ENCODE peak calls at places on chromosome 2, in six cellular contexts. One of them, this sample, is unnamed.
A peak's percentile ranks its signal among the peaks of the same experiment; 100 is the strongest.

GRCh38 chr2:47230418-47230817 is 75.3 kb upstream of the STPG4 start:
- DNase-seq in NCI-H1092 treated with DMSO at 0.1 percent for 48 hours: no peak
- DNase-seq in stimulated activated CD4-positive, alpha-beta T cell treated with anti-CD3 and anti-CD28 coated beads, Interleukin-1b, Interleukin-23, amount 100 ng/mL, for 24 hours: no peak
- DNase-seq in NCI-H187: no peak
- DNase-seq in MCF 10A: no peak
- DNase-seq in left ventricle myocardium superior: peak; percentile 68
- DNase-seq in this sample: no peak

GRCh38 chr2:54497738-54498680 is 41.9 kb downstream of the SPTBN1 start:
- DNase-seq in left ventricle myocardium superior: peak; percentile 35
- DNase-seq in stimulated activated CD4-positive, alpha-beta T cell treated with anti-CD3 and anti-CD28 coated beads, Interleukin-1b, Interleukin-23, amount 100 ng/mL, for 24 hours: no peak
- DNase-seq in NCI-H1092 treated with DMSO at 0.1 percent for 48 hours: no peak
- DNase-seq in MCF 10A: no peak
- DNase-seq in NCI-H187: no peak
- DNase-seq in this sample: no peak

GRCh38 chr2:54773838-54774237 is 50.4 kb downstream of the EML6 start:
- DNase-seq in MCF 10A: no peak
- DNase-seq in NCI-H187: no peak
- DNase-seq in stimulated activated CD4-positive, alpha-beta T cell treated with anti-CD3 and anti-CD28 coated beads, Interleukin-1b, Interleukin-23, amount 100 ng/mL, for 24 hours: no peak
- DNase-seq in left ventricle myocardium superior: no peak
- DNase-seq in NCI-H1092 treated with DMSO at 0.1 percent for 48 hours: no peak
- DNase-seq in this sample: no peak

GRCh38 chr2:108571262-108571661 is 37.0 kb downstream of the LIMS1 start:
- DNase-seq in NCI-H187: no peak
- DNase-seq in MCF 10A: peak; percentile 52
- DNase-seq in left ventricle myocardium superior: no peak
- DNase-seq in stimulated activated CD4-positive, alpha-beta T cell treated with anti-CD3 and anti-CD28 coated beads, Interleukin-1b, Interleukin-23, amount 100 ng/mL, for 24 hours: no peak
- DNase-seq in NCI-H1092 treated with DMSO at 0.1 percent for 48 hours: no peak
- DNase-seq in this sample: no peak

GRCh38 chr2:50514881-50515280 is 517.1 kb downstream of the NRXN1 start:
- DNase-seq in NCI-H1092 treated with DMSO at 0.1 percent for 48 hours: no peak
- DNase-seq in NCI-H187: peak; percentile 24
- DNase-seq in MCF 10A: peak; percentile 15
- DNase-seq in stimulated activated CD4-positive, alpha-beta T cell treated with anti-CD3 and anti-CD28 coated beads, Interleukin-1b, Interleukin-23, amount 100 ng/mL, for 24 hours: no peak
- DNase-seq in left ventricle myocardium superior: no peak
- DNase-seq in this sample: no peak

GRCh38 chr2:102410952-102411351 is 12.0 kb upstream of the IL18RAP start:
- DNase-seq in left ventricle myocardium superior: no peak
- DNase-seq in MCF 10A: no peak
- DNase-seq in NCI-H1092 treated with DMSO at 0.1 percent for 48 hours: no peak
- DNase-seq in stimulated activated CD4-positive, alpha-beta T cell treated with anti-CD3 and anti-CD28 coated beads, Interleukin-1b, Interleukin-23, amount 100 ng/mL, for 24 hours: no peak
- DNase-seq in NCI-H187: no peak
- DNase-seq in this sample: no peak

GRCh38 chr2:138447889-138448570 is 53.5 kb upstream of the SPOPL start:
- DNase-seq in NCI-H1092 treated with DMSO at 0.1 percent for 48 hours: no peak
- DNase-seq in NCI-H187: no peak
- DNase-seq in left ventricle myocardium superior: no peak
- DNase-seq in stimulated activated CD4-positive, alpha-beta T cell treated with anti-CD3 and anti-CD28 coated beads, Interleukin-1b, Interleukin-23, amount 100 ng/mL, for 24 hours: no peak
- DNase-seq in MCF 10A: no peak
- DNase-seq in this sample: no peak

GRCh38 chr2:238225911-238226697 is 13.7 kb downstream of the HES6 start:
- DNase-seq in NCI-H1092 treated with DMSO at 0.1 percent for 48 hours: no peak
- DNase-seq in left ventricle myocardium superior: peak; percentile 60
- DNase-seq in NCI-H187: no peak
- DNase-seq in MCF 10A: no peak
- DNase-seq in stimulated activated CD4-positive, alpha-beta T cell treated with anti-CD3 and anti-CD28 coated beads, Interleukin-1b, Interleukin-23, amount 100 ng/mL, for 24 hours: no peak
- DNase-seq in this sample: no peak

GRCh38 chr2:100976634-100977391 is 25.3 kb upstream of the RPL31 start:
- DNase-seq in NCI-H1092 treated with DMSO at 0.1 percent for 48 hours: no peak
- DNase-seq in stimulated activated CD4-positive, alpha-beta T cell treated with anti-CD3 and anti-CD28 coated beads, Interleukin-1b, Interleukin-23, amount 100 ng/mL, for 24 hours: no peak
- DNase-seq in MCF 10A: no peak
- DNase-seq in NCI-H187: no peak
- DNase-seq in left ventricle myocardium superior: no peak
- DNase-seq in this sample: peak; percentile 25

GRCh38 chr2:183474912-183475695 is 350.9 kb downstream of the NUP35 start:
- DNase-seq in left ventricle myocardium superior: no peak
- DNase-seq in stimulated activated CD4-positive, alpha-beta T cell treated with anti-CD3 and anti-CD28 coated beads, Interleukin-1b, Interleukin-23, amount 100 ng/mL, for 24 hours: no peak
- DNase-seq in NCI-H187: no peak
- DNase-seq in MCF 10A: no peak
- DNase-seq in NCI-H1092 treated with DMSO at 0.1 percent for 48 hours: no peak
- DNase-seq in this sample: no peak

GRCh38 chr2:213001285-213001910 is 150.0 kb downstream of the IKZF2 start:
- DNase-seq in MCF 10A: peak; percentile 5
- DNase-seq in left ventricle myocardium superior: no peak
- DNase-seq in stimulated activated CD4-positive, alpha-beta T cell treated with anti-CD3 and anti-CD28 coated beads, Interleukin-1b, Interleukin-23, amount 100 ng/mL, for 24 hours: no peak
- DNase-seq in NCI-H1092 treated with DMSO at 0.1 percent for 48 hours: no peak
- DNase-seq in NCI-H187: no peak
- DNase-seq in this sample: no peak

GRCh38 chr2:240412975-240413812 is 22.3 kb upstream of the GPC1 start:
- DNase-seq in MCF 10A: no peak
- DNase-seq in NCI-H187: no peak
- DNase-seq in stimulated activated CD4-positive, alpha-beta T cell treated with anti-CD3 and anti-CD28 coated beads, Interleukin-1b, Interleukin-23, amount 100 ng/mL, for 24 hours: no peak
- DNase-seq in left ventricle myocardium superior: peak; percentile 23
- DNase-seq in NCI-H1092 treated with DMSO at 0.1 percent for 48 hours: no peak
- DNase-seq in this sample: no peak

GRCh38 chr2:187774551-187775071 is 220.4 kb upstream of the TFPI start:
- DNase-seq in MCF 10A: peak; percentile 2
- DNase-seq in left ventricle myocardium superior: no peak
- DNase-seq in stimulated activated CD4-positive, alpha-beta T cell treated with anti-CD3 and anti-CD28 coated beads, Interleukin-1b, Interleukin-23, amount 100 ng/mL, for 24 hours: no peak
- DNase-seq in NCI-H1092 treated with DMSO at 0.1 percent for 48 hours: no peak
- DNase-seq in NCI-H187: no peak
- DNase-seq in this sample: no peak

GRCh38 chr2:202105025-202105424 is 32.0 kb downstream of the KIAA2012 start:
- DNase-seq in left ventricle myocardium superior: no peak
- DNase-seq in NCI-H1092 treated with DMSO at 0.1 percent for 48 hours: no peak
- DNase-seq in MCF 10A: no peak
- DNase-seq in NCI-H187: no peak
- DNase-seq in stimulated activated CD4-positive, alpha-beta T cell treated with anti-CD3 and anti-CD28 coated beads, Interleukin-1b, Interleukin-23, amount 100 ng/mL, for 24 hours: no peak
- DNase-seq in this sample: no peak

GRCh38 chr2:41326801-41327200 is 721.0 kb upstream of the PKDCC start:
- DNase-seq in left ventricle myocardium superior: no peak
- DNase-seq in stimulated activated CD4-positive, alpha-beta T cell treated with anti-CD3 and anti-CD28 coated beads, Interleukin-1b, Interleukin-23, amount 100 ng/mL, for 24 hours: no peak
- DNase-seq in NCI-H1092 treated with DMSO at 0.1 percent for 48 hours: no peak
- DNase-seq in MCF 10A: no peak
- DNase-seq in NCI-H187: no peak
- DNase-seq in this sample: no peak

GRCh38 chr2:143844986-143845385 is 674.9 kb downstream of the ZEB2 start:
- DNase-seq in stimulated activated CD4-positive, alpha-beta T cell treated with anti-CD3 and anti-CD28 coated beads, Interleukin-1b, Interleukin-23, amount 100 ng/mL, for 24 hours: no peak
- DNase-seq in NCI-H187: no peak
- DNase-seq in MCF 10A: no peak
- DNase-seq in left ventricle myocardium superior: no peak
- DNase-seq in NCI-H1092 treated with DMSO at 0.1 percent for 48 hours: no peak
- DNase-seq in this sample: no peak

GRCh38 chr2:41706261-41706660 is 341.6 kb upstream of the PKDCC start:
- DNase-seq in NCI-H187: no peak
- DNase-seq in left ventricle myocardium superior: no peak
- DNase-seq in stimulated activated CD4-positive, alpha-beta T cell treated with anti-CD3 and anti-CD28 coated beads, Interleukin-1b, Interleukin-23, amount 100 ng/mL, for 24 hours: no peak
- DNase-seq in MCF 10A: no peak
- DNase-seq in NCI-H1092 treated with DMSO at 0.1 percent for 48 hours: no peak
- DNase-seq in this sample: no peak

GRCh38 chr2:158024288-158024898 is 77.3 kb upstream of the UPP2 start:
- DNase-seq in stimulated activated CD4-positive, alpha-beta T cell treated with anti-CD3 and anti-CD28 coated beads, Interleukin-1b, Interleukin-23, amount 100 ng/mL, for 24 hours: no peak
- DNase-seq in left ventricle myocardium superior: peak; percentile 56
- DNase-seq in NCI-H187: no peak
- DNase-seq in NCI-H1092 treated with DMSO at 0.1 percent for 48 hours: peak; percentile 18
- DNase-seq in MCF 10A: peak; percentile 64
- DNase-seq in this sample: peak; percentile 20

GRCh38 chr2:200631287-200631686 is 45.5 kb downstream of the AOX1 start:
- DNase-seq in MCF 10A: no peak
- DNase-seq in NCI-H187: no peak
- DNase-seq in stimulated activated CD4-positive, alpha-beta T cell treated with anti-CD3 and anti-CD28 coated beads, Interleukin-1b, Interleukin-23, amount 100 ng/mL, for 24 hours: no peak
- DNase-seq in left ventricle myocardium superior: no peak
- DNase-seq in NCI-H1092 treated with DMSO at 0.1 percent for 48 hours: no peak
- DNase-seq in this sample: no peak

GRCh38 chr2:61419129-61419528 is 51.8 kb downstream of the USP34 start:
- DNase-seq in NCI-H1092 treated with DMSO at 0.1 percent for 48 hours: no peak
- DNase-seq in stimulated activated CD4-positive, alpha-beta T cell treated with anti-CD3 and anti-CD28 coated beads, Interleukin-1b, Interleukin-23, amount 100 ng/mL, for 24 hours: no peak
- DNase-seq in left ventricle myocardium superior: no peak
- DNase-seq in MCF 10A: no peak
- DNase-seq in NCI-H187: no peak
- DNase-seq in this sample: no peak

GRCh38 chr2:7053650-7054262 is 136.5 kb downstream of the RNF144A start:
- DNase-seq in NCI-H187: peak; percentile 89
- DNase-seq in NCI-H1092 treated with DMSO at 0.1 percent for 48 hours: peak; percentile 61
- DNase-seq in stimulated activated CD4-positive, alpha-beta T cell treated with anti-CD3 and anti-CD28 coated beads, Interleukin-1b, Interleukin-23, amount 100 ng/mL, for 24 hours: no peak
- DNase-seq in MCF 10A: no peak
- DNase-seq in left ventricle myocardium superior: no peak
- DNase-seq in this sample: no peak

GRCh38 chr2:224008702-224009261 is 30.3 kb downstream of the SERPINE2 start:
- DNase-seq in MCF 10A: no peak
- DNase-seq in left ventricle myocardium superior: no peak
- DNase-seq in stimulated activated CD4-positive, alpha-beta T cell treated with anti-CD3 and anti-CD28 coated beads, Interleukin-1b, Interleukin-23, amount 100 ng/mL, for 24 hours: no peak
- DNase-seq in NCI-H187: no peak
- DNase-seq in NCI-H1092 treated with DMSO at 0.1 percent for 48 hours: no peak
- DNase-seq in this sample: no peak

GRCh38 chr2:100264651-100265050 is 57.6 kb downstream of the LONRF2 start:
- DNase-seq in left ventricle myocardium superior: no peak
- DNase-seq in NCI-H1092 treated with DMSO at 0.1 percent for 48 hours: no peak
- DNase-seq in MCF 10A: no peak
- DNase-seq in NCI-H187: no peak
- DNase-seq in stimulated activated CD4-positive, alpha-beta T cell treated with anti-CD3 and anti-CD28 coated beads, Interleukin-1b, Interleukin-23, amount 100 ng/mL, for 24 hours: no peak
- DNase-seq in this sample: no peak

GRCh38 chr2:48589170-48589767 is 28.4 kb upstream of the GTF2A1L start:
- DNase-seq in left ventricle myocardium superior: peak; percentile 37
- DNase-seq in NCI-H187: peak; percentile 19
- DNase-seq in NCI-H1092 treated with DMSO at 0.1 percent for 48 hours: no peak
- DNase-seq in stimulated activated CD4-positive, alpha-beta T cell treated with anti-CD3 and anti-CD28 coated beads, Interleukin-1b, Interleukin-23, amount 100 ng/mL, for 24 hours: no peak
- DNase-seq in MCF 10A: peak; percentile 49
- DNase-seq in this sample: no peak

This sample was measured in GM18507.